ENCODE peak calls at places on chromosomes 3 and 15, in six cellular contexts. One of them, this sample, is unnamed.

GRCh38 chr15:56805466-56806146 is 72.3 kb upstream of the ZNF280D start:
- DNase-seq in coronary artery: no peak
- DNase-seq in progenitor cell of endocrine pancreas: no peak
- DNase-seq in cardiac muscle cell: peak
- DNase-seq in epithelial cell of esophagus: peak
- DNase-seq in astrocyte of the cerebellum: peak
- DNase-seq in this sample: no peak

GRCh38 chr15:33083232-33084006 is 111.1 kb downstream of the FMN1 start:
- DNase-seq in progenitor cell of endocrine pancreas: no peak
- DNase-seq in astrocyte of the cerebellum: peak
- DNase-seq in coronary artery: no peak
- DNase-seq in cardiac muscle cell: no peak
- DNase-seq in epithelial cell of esophagus: peak
- DNase-seq in this sample: no peak

GRCh38 chr3:55486857-55487375 is at the start of gene WNT5A:
- DNase-seq in astrocyte of the cerebellum: no peak
- DNase-seq in epithelial cell of esophagus: peak
- DNase-seq in cardiac muscle cell: peak
- DNase-seq in coronary artery: no peak
- DNase-seq in progenitor cell of endocrine pancreas: no peak
- DNase-seq in this sample: no peak

GRCh38 chr3:37198547-37198946 is 24.2 kb upstream of the LRRFIP2 start:
- DNase-seq in astrocyte of the cerebellum: no peak
- DNase-seq in cardiac muscle cell: no peak
- DNase-seq in progenitor cell of endocrine pancreas: no peak
- DNase-seq in epithelial cell of esophagus: no peak
- DNase-seq in coronary artery: no peak
- DNase-seq in this sample: no peak

GRCh38 chr3:32278714-32279113 is 40.2 kb downstream of the CMTM8 start:
- DNase-seq in progenitor cell of endocrine pancreas: no peak
- DNase-seq in coronary artery: no peak
- DNase-seq in astrocyte of the cerebellum: no peak
- DNase-seq in cardiac muscle cell: peak
- DNase-seq in epithelial cell of esophagus: peak
- DNase-seq in this sample: no peak

GRCh38 chr3:4738737-4739274 is 240.4 kb upstream of the BHLHE40 start:
- DNase-seq in progenitor cell of endocrine pancreas: no peak
- DNase-seq in coronary artery: no peak
- DNase-seq in cardiac muscle cell: no peak
- DNase-seq in astrocyte of the cerebellum: no peak
- DNase-seq in epithelial cell of esophagus: peak
- DNase-seq in this sample: no peak

GRCh38 chr3:138438896-138439295 is 4.5 kb downstream of the ESYT3 start:
- DNase-seq in epithelial cell of esophagus: peak
- DNase-seq in astrocyte of the cerebellum: no peak
- DNase-seq in cardiac muscle cell: no peak
- DNase-seq in coronary artery: no peak
- DNase-seq in progenitor cell of endocrine pancreas: no peak
- DNase-seq in this sample: no peak

GRCh38 chr3:65153850-65154512 is 466.2 kb upstream of the ADAMTS9 start:
- DNase-seq in progenitor cell of endocrine pancreas: no peak
- DNase-seq in astrocyte of the cerebellum: no peak
- DNase-seq in cardiac muscle cell: no peak
- DNase-seq in epithelial cell of esophagus: no peak
- DNase-seq in coronary artery: no peak
- DNase-seq in this sample: no peak

GRCh38 chr3:132083583-132084372 is 49.0 kb upstream of the CPNE4 start:
- DNase-seq in epithelial cell of esophagus: peak
- DNase-seq in progenitor cell of endocrine pancreas: no peak
- DNase-seq in astrocyte of the cerebellum: peak
- DNase-seq in cardiac muscle cell: peak
- DNase-seq in coronary artery: no peak
- DNase-seq in this sample: no peak

GRCh38 chr3:150080058-150080730 is 109.5 kb upstream of the PFN2 start:
- DNase-seq in epithelial cell of esophagus: no peak
- DNase-seq in astrocyte of the cerebellum: no peak
- DNase-seq in progenitor cell of endocrine pancreas: no peak
- DNase-seq in cardiac muscle cell: peak
- DNase-seq in coronary artery: no peak
- DNase-seq in this sample: no peak

GRCh38 chr3:183428140-183429023 is at the start of gene MCF2L2:
- DNase-seq in coronary artery: peak
- DNase-seq in progenitor cell of endocrine pancreas: peak
- DNase-seq in epithelial cell of esophagus: peak
- DNase-seq in cardiac muscle cell: peak
- DNase-seq in astrocyte of the cerebellum: no peak
- DNase-seq in this sample: peak

GRCh38 chr3:30641612-30642251 is 35.3 kb downstream of the TGFBR2 start:
- DNase-seq in coronary artery: no peak
- DNase-seq in astrocyte of the cerebellum: no peak
- DNase-seq in progenitor cell of endocrine pancreas: no peak
- DNase-seq in cardiac muscle cell: no peak
- DNase-seq in epithelial cell of esophagus: no peak
- DNase-seq in this sample: no peak

GRCh38 chr3:171834461-171834801 is 8.7 kb upstream of the TMEM212 start:
- DNase-seq in astrocyte of the cerebellum: no peak
- DNase-seq in cardiac muscle cell: no peak
- DNase-seq in progenitor cell of endocrine pancreas: no peak
- DNase-seq in epithelial cell of esophagus: no peak
- DNase-seq in coronary artery: no peak
- DNase-seq in this sample: no peak

GRCh38 chr3:31937225-31937624 is 43.8 kb downstream of the OSBPL10 start:
- DNase-seq in astrocyte of the cerebellum: no peak
- DNase-seq in coronary artery: no peak
- DNase-seq in progenitor cell of endocrine pancreas: no peak
- DNase-seq in epithelial cell of esophagus: peak
- DNase-seq in cardiac muscle cell: peak
- DNase-seq in this sample: no peak

GRCh38 chr15:41567870-41568269 is 8.9 kb downstream of the TYRO3 start:
- DNase-seq in coronary artery: no peak
- DNase-seq in astrocyte of the cerebellum: no peak
- DNase-seq in progenitor cell of endocrine pancreas: no peak
- DNase-seq in cardiac muscle cell: peak
- DNase-seq in epithelial cell of esophagus: no peak
- DNase-seq in this sample: no peak

GRCh38 chr3:135050536-135050935 is 255.5 kb downstream of the EPHB1 start:
- DNase-seq in epithelial cell of esophagus: no peak
- DNase-seq in coronary artery: no peak
- DNase-seq in astrocyte of the cerebellum: no peak
- DNase-seq in progenitor cell of endocrine pancreas: no peak
- DNase-seq in cardiac muscle cell: no peak
- DNase-seq in this sample: no peak

GRCh38 chr3:113158210-113158609 is 53.1 kb upstream of the BOC start:
- DNase-seq in astrocyte of the cerebellum: no peak
- DNase-seq in coronary artery: no peak
- DNase-seq in epithelial cell of esophagus: no peak
- DNase-seq in cardiac muscle cell: no peak
- DNase-seq in progenitor cell of endocrine pancreas: no peak
- DNase-seq in this sample: no peak

GRCh38 chr3:99544819-99545281 is 93.5 kb upstream of the COL8A1 start:
- DNase-seq in cardiac muscle cell: peak
- DNase-seq in coronary artery: no peak
- DNase-seq in progenitor cell of endocrine pancreas: no peak
- DNase-seq in astrocyte of the cerebellum: no peak
- DNase-seq in epithelial cell of esophagus: peak
- DNase-seq in this sample: no peak

GRCh38 chr15:29997499-29997898 is 85.3 kb upstream of the GOLGA8J start:
- DNase-seq in cardiac muscle cell: no peak
- DNase-seq in astrocyte of the cerebellum: no peak
- DNase-seq in progenitor cell of endocrine pancreas: no peak
- DNase-seq in epithelial cell of esophagus: no peak
- DNase-seq in coronary artery: no peak
- DNase-seq in this sample: no peak

GRCh38 chr15:39598958-39599845 is 18.3 kb downstream of the THBS1 start:
- DNase-seq in cardiac muscle cell: peak
- DNase-seq in coronary artery: no peak
- DNase-seq in astrocyte of the cerebellum: no peak
- DNase-seq in progenitor cell of endocrine pancreas: no peak
- DNase-seq in epithelial cell of esophagus: peak
- DNase-seq in this sample: no peak

GRCh38 chr15:66852064-66852905 is 150.2 kb downstream of the SMAD6 start:
- DNase-seq in cardiac muscle cell: no peak
- DNase-seq in epithelial cell of esophagus: no peak
- DNase-seq in coronary artery: peak
- DNase-seq in astrocyte of the cerebellum: no peak
- DNase-seq in progenitor cell of endocrine pancreas: no peak
- DNase-seq in this sample: no peak

GRCh38 chr3:111750278-111750884 is 108.7 kb upstream of the PHLDB2 start:
- DNase-seq in coronary artery: no peak
- DNase-seq in cardiac muscle cell: no peak
- DNase-seq in astrocyte of the cerebellum: no peak
- DNase-seq in progenitor cell of endocrine pancreas: no peak
- DNase-seq in epithelial cell of esophagus: peak
- DNase-seq in this sample: no peak

GRCh38 chr3:132180337-132180791 is 136.8 kb upstream of the ACP3 start:
- DNase-seq in cardiac muscle cell: peak
- DNase-seq in coronary artery: no peak
- DNase-seq in epithelial cell of esophagus: peak
- DNase-seq in progenitor cell of endocrine pancreas: no peak
- DNase-seq in astrocyte of the cerebellum: peak
- DNase-seq in this sample: no peak

GRCh38 chr3:43726511-43726910 is 35.8 kb downstream of the ABHD5 start:
- DNase-seq in epithelial cell of esophagus: no peak
- DNase-seq in cardiac muscle cell: peak
- DNase-seq in progenitor cell of endocrine pancreas: no peak
- DNase-seq in astrocyte of the cerebellum: no peak
- DNase-seq in coronary artery: no peak
- DNase-seq in this sample: no peak

GRCh38 chr3:158106773-158107461 is 697 bp upstream of the SHOX2 start:
- DNase-seq in epithelial cell of esophagus: no peak
- DNase-seq in astrocyte of the cerebellum: no peak
- DNase-seq in cardiac muscle cell: no peak
- DNase-seq in progenitor cell of endocrine pancreas: no peak
- DNase-seq in coronary artery: peak
- DNase-seq in this sample: peak

GRCh38 chr3:128353361-128353965 is 113.2 kb downstream of the DNAJB8 start:
- DNase-seq in coronary artery: no peak
- DNase-seq in cardiac muscle cell: no peak
- DNase-seq in astrocyte of the cerebellum: no peak
- DNase-seq in progenitor cell of endocrine pancreas: no peak
- DNase-seq in epithelial cell of esophagus: no peak
- DNase-seq in this sample: no peak

GRCh38 chr15:52653451-52653964 is 25.7 kb downstream of the ATOSA start:
- DNase-seq in cardiac muscle cell: peak
- DNase-seq in coronary artery: no peak
- DNase-seq in epithelial cell of esophagus: peak
- DNase-seq in astrocyte of the cerebellum: peak
- DNase-seq in progenitor cell of endocrine pancreas: no peak
- DNase-seq in this sample: no peak

GRCh38 chr3:61956236-61956635 is 394.9 kb downstream of the PTPRG start:
- DNase-seq in astrocyte of the cerebellum: peak
- DNase-seq in epithelial cell of esophagus: peak
- DNase-seq in coronary artery: no peak
- DNase-seq in cardiac muscle cell: peak
- DNase-seq in progenitor cell of endocrine pancreas: no peak
- DNase-seq in this sample: no peak

GRCh38 chr3:120203016-120203415 is 82.0 kb downstream of the GPR156 start:
- DNase-seq in progenitor cell of endocrine pancreas: no peak
- DNase-seq in coronary artery: no peak
- DNase-seq in epithelial cell of esophagus: peak
- DNase-seq in astrocyte of the cerebellum: peak
- DNase-seq in cardiac muscle cell: peak
- DNase-seq in this sample: no peak

GRCh38 chr3:154952538-154952937 is 127.6 kb upstream of the MME start:
- DNase-seq in coronary artery: no peak
- DNase-seq in cardiac muscle cell: no peak
- DNase-seq in epithelial cell of esophagus: no peak
- DNase-seq in progenitor cell of endocrine pancreas: no peak
- DNase-seq in astrocyte of the cerebellum: no peak
- DNase-seq in this sample: no peak

DNA sequence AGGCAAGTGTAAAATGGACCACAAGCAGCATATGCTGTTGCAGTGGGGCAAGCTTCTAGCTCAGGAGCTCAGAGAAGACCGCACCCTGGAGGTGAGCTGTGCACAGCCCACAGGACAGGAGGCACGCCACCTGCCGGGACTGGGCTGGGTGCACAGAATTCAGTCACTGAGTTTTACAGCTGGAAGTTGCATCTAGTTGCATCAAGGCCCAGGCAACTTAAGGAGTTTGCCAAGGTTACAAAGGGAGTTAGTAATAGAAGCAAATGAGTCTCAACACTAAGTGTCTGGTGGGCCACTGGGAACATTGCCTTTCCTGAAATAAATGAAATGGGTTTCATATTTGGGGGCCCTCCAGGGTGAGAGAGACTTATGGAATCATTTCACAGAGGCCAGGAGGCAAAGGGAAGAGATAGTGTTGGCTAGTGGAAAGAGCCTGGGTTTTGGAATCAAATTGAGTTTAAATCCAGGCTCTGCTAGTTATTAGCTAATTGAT is 36.0 kb upstream of the TIMP4 start:
- DNase-seq in astrocyte of the cerebellum: no peak
- DNase-seq in progenitor cell of endocrine pancreas: no peak
- DNase-seq in cardiac muscle cell: peak
- DNase-seq in epithelial cell of esophagus: peak
- DNase-seq in coronary artery: no peak
- DNase-seq in this sample: no peak
- TF ChIP-seq CTCF in astrocyte of the cerebellum: peak
- TF ChIP-seq CTCF in progenitor cell of endocrine pancreas: peak
- TF ChIP-seq CTCF in cardiac muscle cell: peak
- TF ChIP-seq CTCF in epithelial cell of esophagus: peak
- TF ChIP-seq CTCF in coronary artery: no peak
- TF ChIP-seq CTCF in this sample: no peak

GRCh38 chr3:188830955-188831354 is 340.8 kb upstream of the TPRG1 start:
- DNase-seq in astrocyte of the cerebellum: no peak
- DNase-seq in coronary artery: no peak
- DNase-seq in epithelial cell of esophagus: no peak
- DNase-seq in progenitor cell of endocrine pancreas: no peak
- DNase-seq in cardiac muscle cell: peak
- DNase-seq in this sample: no peak
- TF ChIP-seq CTCF in astrocyte of the cerebellum: no peak
- TF ChIP-seq CTCF in coronary artery: no peak
- TF ChIP-seq CTCF in epithelial cell of esophagus: no peak
- TF ChIP-seq CTCF in progenitor cell of endocrine pancreas: no peak
- TF ChIP-seq CTCF in cardiac muscle cell: peak
- TF ChIP-seq CTCF in this sample: no peak

GRCh38 chr3:165339753-165340152 is 143.6 kb upstream of the SLITRK3 start:
- DNase-seq in progenitor cell of endocrine pancreas: no peak
- DNase-seq in astrocyte of the cerebellum: peak
- DNase-seq in epithelial cell of esophagus: peak
- DNase-seq in coronary artery: no peak
- DNase-seq in cardiac muscle cell: peak
- DNase-seq in this sample: no peak
- TF ChIP-seq CTCF in progenitor cell of endocrine pancreas: peak
- TF ChIP-seq CTCF in astrocyte of the cerebellum: peak
- TF ChIP-seq CTCF in epithelial cell of esophagus: peak
- TF ChIP-seq CTCF in coronary artery: no peak
- TF ChIP-seq CTCF in cardiac muscle cell: peak
- TF ChIP-seq CTCF in this sample: no peak

DNA sequence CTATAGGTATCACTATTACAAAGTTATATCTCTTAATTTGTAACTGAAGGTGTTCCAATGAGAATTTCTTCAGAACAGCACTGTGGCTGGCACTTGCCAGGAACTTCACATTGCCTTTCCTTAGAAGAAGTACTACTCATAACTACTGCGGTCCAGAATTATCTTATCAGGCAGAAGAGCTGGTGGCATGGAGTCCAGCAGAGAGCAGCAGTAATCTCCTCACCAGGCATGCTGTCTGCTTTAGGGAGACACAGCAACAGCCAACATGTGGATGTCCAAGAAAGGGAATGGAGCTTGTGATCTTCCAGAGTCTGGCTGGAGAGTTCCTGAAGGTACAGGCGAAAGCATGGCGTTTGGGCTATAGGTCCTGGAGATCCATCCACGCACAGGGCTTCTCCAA is 919.7 kb upstream of the NR2F2 start:
- DNase-seq in coronary artery: no peak
- DNase-seq in astrocyte of the cerebellum: no peak
- DNase-seq in cardiac muscle cell: peak
- DNase-seq in epithelial cell of esophagus: no peak
- DNase-seq in progenitor cell of endocrine pancreas: no peak
- DNase-seq in this sample: no peak
- TF ChIP-seq CTCF in coronary artery: no peak
- TF ChIP-seq CTCF in astrocyte of the cerebellum: no peak
- TF ChIP-seq CTCF in cardiac muscle cell: no peak
- TF ChIP-seq CTCF in epithelial cell of esophagus: no peak
- TF ChIP-seq CTCF in progenitor cell of endocrine pancreas: no peak
- TF ChIP-seq CTCF in this sample: no peak

This sample was measured in natural killer cell.